ENCODE peak calls at places on chromosomes 1 and 21, in eight cellular contexts. V, W, Y, L, R, D, X and T are unnamed samples.

GRCh38 chr1:112713466-112714312 is 1.4 kb downstream of the PPM1J start:
- DNase-seq in X (peak; percentile 48), R (no peak), L (no peak), V (no peak), Y (no peak), D (no peak), W (peak; percentile 66), T (no peak)

GRCh38 chr1:40313329-40313957 is 3.6 kb downstream of the COL9A2 start:
- DNase-seq in W (no peak), Y (no peak), R (no peak), V (peak; percentile 54), X (no peak), L (no peak), D (no peak), T (no peak)

GRCh38 chr1:28104866-28105467 is 16.6 kb upstream of the EYA3 start:
- DNase-seq in W (peak; percentile 95), X (no peak), V (no peak), D (peak; percentile 57), R (peak; percentile 54), Y (peak; percentile 74), L (no peak), T (no peak)

GRCh38 chr1:208511242-208511860 is 267.2 kb upstream of the PLXNA2 start:
- DNase-seq in X (no peak), W (no peak), Y (no peak), V (no peak), L (no peak), D (no peak), R (no peak), T (no peak)

GRCh38 chr1:85677656-85678055 is 30.6 kb downstream of the ZNHIT6 start:
- DNase-seq in L (no peak), W (no peak), Y (no peak), V (no peak), D (no peak), R (no peak), X (no peak), T (no peak)

GRCh38 chr1:39130297-39130696 is 74.2 kb upstream of the MACF1 start:
- DNase-seq in V (no peak), L (no peak), W (no peak), X (no peak), R (no peak), Y (peak; percentile 49), D (peak; percentile 97), T (no peak)

GRCh38 chr1:239765163-239765562 is 326.5 kb upstream of the FMN2 start:
- DNase-seq in R (no peak), D (no peak), L (no peak), X (no peak), W (peak; percentile 25), V (no peak), Y (no peak), T (no peak)

GRCh38 chr21:37829447-37829846 is 86.8 kb downstream of the KCNJ6 start:
- DNase-seq in D (peak; percentile 61), R (no peak), X (no peak), Y (peak; percentile 18), L (no peak), V (peak; percentile 28), W (no peak), T (no peak)

GRCh38 chr1:110171134-110171733 is 20.9 kb downstream of the SLC6A17 start:
- DNase-seq in W (no peak), D (no peak), Y (no peak), L (no peak), V (no peak), X (no peak), R (no peak), T (peak; percentile 73)